ENCODE peak calls at places on chromosomes 7 and 10, in eight cellular contexts. V, Z, U, B, T, J, C and S are unnamed samples.

GRCh38 chr10:36367362-36367761 is 725.3 kb upstream of the FZD8 start:
- DNase-seq in B (no peak), Z (no peak), U (no peak), V (no peak), T (no peak), C (no peak), J (no peak), S (no peak)

GRCh38 chr10:122373713-122374112 is 795 bp upstream of the PLEKHA1 start:
- DNase-seq in J (no peak), C (no peak), V (no peak), Z (no peak), B (peak), U (no peak), T (no peak), S (no peak)

GRCh38 chr10:119550802-119551201 is 8.3 kb upstream of the RGS10 start:
- DNase-seq in B (no peak), V (no peak), J (no peak), Z (no peak), U (no peak), C (no peak), T (no peak), S (no peak)

GRCh38 chr7:140230517-140230861 is 53.7 kb upstream of the KDM7A start:
- DNase-seq in U (no peak), T (peak), C (no peak), V (peak), B (peak), Z (no peak), J (no peak), S (no peak)

GRCh38 chr10:124145109-124145860 is 51.9 kb upstream of the CHST15 start:
- DNase-seq in B (no peak), C (no peak), T (peak), V (peak), U (no peak), J (peak), Z (no peak), S (peak)

GRCh38 chr7:119196183-119196582 is 971.7 kb downstream of the ANKRD7 start:
- DNase-seq in T (no peak), U (no peak), C (no peak), B (no peak), V (no peak), J (no peak), Z (no peak), S (no peak)

GRCh38 chr7:99860281-99861127 is 16.3 kb downstream of the OR2AE1 start:
- DNase-seq in C (no peak), J (no peak), U (peak), T (no peak), B (peak), V (no peak), Z (no peak), S (no peak)

GRCh38 chr10:73859441-73860049 is 14.8 kb downstream of the CAMK2G start:
- DNase-seq in B (no peak), Z (peak), J (no peak), U (no peak), T (no peak), C (no peak), V (no peak), S (peak)

GRCh38 chr7:77655836-77656455 is 40.3 kb upstream of the RSBN1L start:
- DNase-seq in J (no peak), U (no peak), C (no peak), Z (no peak), B (peak), T (no peak), V (no peak), S (no peak)

GRCh38 chr10:131981429-131982184 is at the start of gene BNIP3:
- DNase-seq in T (peak), Z (peak), U (peak), J (peak), C (peak), V (peak), B (peak), S (peak)

GRCh38 chr10:29470355-29470705 is 164.4 kb downstream of the SVIL start:
- DNase-seq in T (no peak), C (no peak), Z (no peak), V (no peak), J (peak), U (no peak), B (no peak), S (no peak)

GRCh38 chr10:24727811-24728210 is 4.1 kb upstream of the ARHGAP21 start:
- DNase-seq in B (no peak), J (no peak), Z (no peak), U (no peak), V (no peak), C (no peak), T (no peak), S (no peak)

GRCh38 chr10:74983383-74983782 is 128.1 kb upstream of the SAMD8 start:
- DNase-seq in Z (no peak), J (no peak), T (no peak), U (no peak), C (no peak), V (no peak), B (no peak), S (no peak)

GRCh38 chr7:33334349-33334748 is 205.0 kb downstream of the BBS9 start:
- DNase-seq in V (no peak), C (peak), T (no peak), Z (no peak), U (peak), J (no peak), B (peak), S (no peak)

GRCh38 chr10:9824546-9825164 is 1193.0 kb upstream of the CELF2 start:
- DNase-seq in J (no peak), B (no peak), V (no peak), C (no peak), U (no peak), T (peak), Z (no peak), S (no peak)

GRCh38 chr10:26881600-26882331 is 21.0 kb upstream of the ABI1 start:
- DNase-seq in B (no peak), U (peak), J (peak), V (no peak), Z (no peak), C (peak), T (no peak), S (no peak)

GRCh38 chr7:24854866-24855265 is 97.6 kb upstream of the GSDME start:
- DNase-seq in U (no peak), Z (no peak), C (no peak), J (no peak), T (no peak), B (no peak), V (no peak), S (no peak)

GRCh38 chr10:120423350-120424197 is 33.5 kb upstream of the PLPP4 start:
- DNase-seq in U (peak), B (peak), T (peak), V (no peak), Z (no peak), J (peak), C (peak), S (no peak)

GRCh38 chr7:32039000-32039756 is 31.0 kb downstream of the PDE1C start:
- DNase-seq in U (no peak), T (no peak), V (no peak), B (no peak), C (no peak), J (peak), Z (no peak), S (no peak)

GRCh38 chr10:118939216-118940007 is 90.1 kb upstream of the NANOS1 start:
- DNase-seq in J (no peak), C (no peak), V (no peak), B (no peak), U (no peak), Z (no peak), T (no peak), S (no peak)

GRCh38 chr7:44289341-44290249 is 35.8 kb downstream of the CAMK2B start:
- DNase-seq in U (no peak), T (peak), J (no peak), Z (no peak), C (no peak), V (peak), B (no peak), S (peak)

GRCh38 chr7:73844131-73844547 is 1.8 kb upstream of the METTL27 start:
- DNase-seq in B (no peak), T (no peak), C (no peak), V (no peak), U (no peak), J (no peak), Z (no peak), S (no peak)

GRCh38 chr10:102673961-102674511 is 29.8 kb downstream of the TRIM8 start:
- DNase-seq in Z (no peak), V (peak), B (no peak), U (peak), T (peak), J (peak), C (no peak), S (peak)

GRCh38 chr7:6251653-6252052 is 20.8 kb downstream of the CYTH3 start:
- DNase-seq in T (no peak), Z (no peak), U (no peak), B (no peak), V (no peak), J (no peak), C (no peak), S (no peak)

GRCh38 chr10:33334839-33335549 is 527 bp upstream of the NRP1 start:
- DNase-seq in V (peak), T (peak), J (peak), B (peak), U (peak), C (peak), Z (no peak), S (peak)

GRCh38 chr7:155683714-155684113 is 39.3 kb downstream of the RBM33 start:
- DNase-seq in C (no peak), B (no peak), U (no peak), J (no peak), T (no peak), Z (no peak), V (no peak), S (no peak)

GRCh38 chr7:74292757-74293576 is 3.8 kb downstream of the CLIP2 start:
- DNase-seq in Z (no peak), T (peak), V (no peak), U (no peak), J (peak), C (peak), B (no peak), S (no peak)

GRCh38 chr10:51022933-51023585 is 51.2 kb upstream of the PRKG1 start:
- DNase-seq in Z (no peak), T (no peak), U (no peak), V (no peak), J (no peak), B (no peak), C (no peak), S (no peak)

GRCh38 chr7:3280445-3280844 is 20.6 kb upstream of the SDK1 start:
- DNase-seq in Z (no peak), T (no peak), B (no peak), V (no peak), J (no peak), U (no peak), C (no peak), S (peak)

GRCh38 chr7:3279147-3279818 is 21.8 kb upstream of the SDK1 start:
- DNase-seq in B (no peak), T (no peak), C (no peak), J (no peak), V (no peak), U (no peak), Z (no peak), S (no peak)

GRCh38 chr7:3285652-3286051 is 15.4 kb upstream of the SDK1 start:
- DNase-seq in U (no peak), T (no peak), B (no peak), J (no peak), C (no peak), Z (no peak), V (no peak), S (no peak)

GRCh38 chr7:3283130-3283704 is 17.8 kb upstream of the SDK1 start:
- DNase-seq in J (no peak), U (no peak), Z (no peak), C (no peak), T (no peak), B (no peak), V (no peak), S (no peak)

GRCh38 chr7:3282457-3282856 is 18.6 kb upstream of the SDK1 start:
- DNase-seq in U (no peak), B (no peak), C (no peak), Z (no peak), V (no peak), J (no peak), T (no peak), S (peak)
- TF ChIP-seq POLR2AphosphoS5 in U (no peak), B (peak), C (no peak), Z (no peak), V (no peak), J (no peak), T (peak), S (peak)

GRCh38 chr7:96996937-96997511 is 8.3 kb upstream of the DLX6 start:
- DNase-seq in V (no peak), U (no peak), T (no peak), J (no peak), C (no peak), Z (no peak), B (no peak), S (no peak)
- TF ChIP-seq POLR2AphosphoS5 in V (no peak), U (no peak), T (no peak), J (no peak), C (no peak), Z (no peak), B (no peak), S (no peak)

GRCh38 chr7:70472580-70473239 is 659.2 kb upstream of the GALNT17 start:
- DNase-seq in B (no peak), J (no peak), C (no peak), T (no peak), Z (no peak), U (no peak), V (no peak), S (no peak)
- TF ChIP-seq POLR2AphosphoS5 in B (no peak), J (no peak), C (no peak), T (no peak), Z (no peak), U (no peak), V (no peak), S (no peak)

DNA sequence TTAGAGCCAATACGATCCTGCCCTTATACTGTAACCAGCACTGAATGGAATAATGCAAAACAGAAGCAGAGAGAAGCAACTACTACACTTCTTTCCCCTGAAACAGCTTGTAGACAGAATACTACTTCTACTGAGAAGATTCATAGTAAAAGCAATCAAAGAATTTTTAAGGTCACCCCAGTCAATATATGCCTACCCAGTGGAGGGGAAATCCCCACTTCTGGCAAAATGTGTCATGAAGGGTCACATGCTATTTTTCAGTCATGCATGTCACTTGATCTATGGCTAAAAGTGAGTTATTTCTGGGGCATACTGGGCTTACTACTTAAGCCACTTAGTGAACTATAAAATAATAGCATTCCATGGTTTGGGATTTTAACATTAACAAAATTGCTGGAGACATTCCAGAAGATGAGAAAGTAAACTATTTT is 25.6 kb downstream of the IRF5 start:
- DNase-seq in C (no peak), U (no peak), B (no peak), Z (peak), T (no peak), V (no peak), J (no peak), S (no peak)
- TF ChIP-seq POLR2AphosphoS5 in C (no peak), U (no peak), B (no peak), Z (no peak), T (no peak), V (no peak), J (no peak), S (no peak)

DNA sequence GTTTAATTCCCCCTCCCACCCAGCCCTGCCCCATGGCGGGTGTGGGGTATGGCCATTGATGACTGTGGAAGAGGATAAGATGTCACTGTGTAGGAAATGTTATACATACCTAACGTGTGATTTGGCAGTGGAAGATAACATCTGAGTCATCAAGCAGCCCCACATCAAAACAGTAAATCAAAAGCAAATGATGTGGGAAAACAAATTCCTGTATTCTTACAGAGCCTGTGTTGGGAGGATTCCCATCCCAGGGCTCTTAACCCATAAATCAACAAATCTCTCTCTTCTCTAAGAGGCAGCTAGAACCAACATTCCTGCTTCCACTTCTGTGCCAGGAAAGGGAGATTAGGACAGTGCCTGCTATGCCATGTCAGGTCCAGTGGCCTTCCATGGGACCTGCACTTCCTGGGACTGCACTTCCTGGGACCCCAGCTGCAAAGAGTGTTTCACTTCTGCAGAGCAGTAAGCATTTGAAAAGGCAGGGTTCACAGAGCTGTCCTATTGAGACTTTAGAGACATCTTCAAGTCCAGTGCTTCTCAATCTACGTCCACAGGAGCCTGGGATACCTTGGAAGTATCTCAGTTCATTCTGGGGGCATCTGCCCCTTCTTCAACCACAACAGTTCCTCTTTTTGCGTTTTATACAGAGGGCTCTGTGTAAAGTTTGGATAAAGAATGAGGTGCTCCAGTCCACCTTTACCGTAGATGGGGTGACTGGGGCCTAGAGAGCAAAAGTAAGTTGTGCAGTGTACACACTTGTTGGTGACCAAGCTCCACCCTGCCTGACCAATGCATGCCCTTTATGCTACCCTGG is 45.8 kb downstream of the ATXN7L1 start:
- DNase-seq in T (no peak), B (peak), J (no peak), V (no peak), Z (no peak), C (peak), U (peak), S (no peak)
- TF ChIP-seq POLR2AphosphoS5 in T (peak), B (peak), J (no peak), V (no peak), Z (no peak), C (peak), U (peak), S (peak)